ENCODE peak calls at places on chromosomes 7 and 10, in seven cellular contexts. A is IMR-90, N is AG08395, P is HTR-8/SVneo, V is AG04450, F is astrocyte of the spinal cord, Y is breast epithelium. L is an unnamed sample.

GRCh38 chr10:88800152-88801125 is 2.1 kb upstream of the LIPM start:
- DNase-seq in A (peak), N (peak), P (no peak), V (peak), F (peak), Y (no peak), L (no peak)

GRCh38 chr7:133135451-133135850 is 53.6 kb upstream of the CHCHD3 start:
- DNase-seq in A (peak), N (no peak), P (no peak), V (no peak), F (no peak), Y (no peak), L (no peak)

GRCh38 chr10:104307576-104308438 is 30.5 kb downstream of the ITPRIP start:
- DNase-seq in A (no peak), N (no peak), P (no peak), V (no peak), F (no peak), Y (no peak), L (no peak)

GRCh38 chr7:48035967-48036478 is 680 bp downstream of the C7orf57 start:
- DNase-seq in A (peak), N (no peak), P (no peak), V (no peak), F (peak), Y (no peak), L (no peak)

GRCh38 chr10:132208489-132209050 is 21.8 kb downstream of the DPYSL4 start:
- DNase-seq in A (no peak), N (no peak), P (no peak), V (no peak), F (no peak), Y (no peak), L (no peak)

GRCh38 chr7:42414961-42415505 is 178.0 kb upstream of the GLI3 start:
- DNase-seq in A (no peak), N (no peak), P (no peak), V (no peak), F (peak), Y (no peak), L (no peak)

GRCh38 chr7:101542527-101543241 is 86.4 kb downstream of the MYL10 start:
- DNase-seq in A (peak), N (no peak), P (no peak), V (no peak), F (peak), Y (peak), L (peak)

GRCh38 chr10:123521556-123521955 is 144.6 kb upstream of the GPR26 start:
- DNase-seq in A (no peak), N (no peak), P (no peak), V (no peak), F (no peak), Y (peak), L (no peak)

GRCh38 chr10:73439055-73439454 is 5.7 kb upstream of the MSS51 start:
- DNase-seq in A (peak), N (peak), P (no peak), V (peak), F (no peak), Y (no peak), L (no peak)

GRCh38 chr7:135262623-135263320 is 29.1 kb downstream of the STRA8 start:
- DNase-seq in A (no peak), N (no peak), P (no peak), V (no peak), F (no peak), Y (no peak), L (no peak)

GRCh38 chr10:65355141-65355680 is 1570.6 kb upstream of the LRRTM3 start:
- DNase-seq in A (no peak), N (no peak), P (no peak), V (no peak), F (no peak), Y (no peak), L (no peak)

GRCh38 chr10:93333278-93333978 is 148.7 kb downstream of the MYOF start:
- DNase-seq in A (no peak), N (no peak), P (no peak), V (no peak), F (no peak), Y (no peak), L (no peak)

GRCh38 chr7:155129789-155130188 is 59.7 kb downstream of the HTR5A start:
- DNase-seq in A (no peak), N (no peak), P (no peak), V (no peak), F (no peak), Y (no peak), L (no peak)

GRCh38 chr7:99108615-99109014 is 35.3 kb downstream of the SMURF1 start:
- DNase-seq in A (peak), N (peak), P (no peak), V (no peak), F (no peak), Y (no peak), L (no peak)

GRCh38 chr10:131841131-131841661 is 59.6 kb upstream of the PPP2R2D start:
- DNase-seq in A (no peak), N (no peak), P (no peak), V (no peak), F (no peak), Y (no peak), L (no peak)

GRCh38 chr7:178444-178843 is 13.9 kb upstream of the FAM20C start:
- DNase-seq in A (no peak), N (no peak), P (no peak), V (no peak), F (no peak), Y (no peak), L (no peak)

GRCh38 chr7:55539380-55539779 is 32.9 kb downstream of the VOPP1 start:
- DNase-seq in A (peak), N (no peak), P (no peak), V (no peak), F (peak), Y (no peak), L (no peak)

GRCh38 chr7:145156834-145157233 is 321.0 kb upstream of the TPK1 start:
- DNase-seq in A (no peak), N (no peak), P (no peak), V (no peak), F (no peak), Y (no peak), L (no peak)

GRCh38 chr7:157397751-157398691 is 61.2 kb downstream of the DNAJB6 start:
- DNase-seq in A (peak), N (peak), P (no peak), V (peak), F (peak), Y (no peak), L (no peak)

GRCh38 chr10:85927952-85928677 is 438.5 kb downstream of the GRID1 start:
- DNase-seq in A (no peak), N (no peak), P (no peak), V (no peak), F (no peak), Y (no peak), L (peak)

GRCh38 chr7:130297628-130298027 is 4.7 kb downstream of the CPA4 start:
- DNase-seq in A (no peak), N (no peak), P (no peak), V (no peak), F (no peak), Y (no peak), L (no peak)

GRCh38 chr7:143975617-143976016 is 21.0 kb downstream of the OR2F1 start:
- DNase-seq in A (peak), N (no peak), P (no peak), V (no peak), F (no peak), Y (no peak), L (no peak)

GRCh38 chr7:96173777-96174176 is 148.1 kb downstream of the SLC25A13 start:
- DNase-seq in A (no peak), N (no peak), P (no peak), V (no peak), F (no peak), Y (no peak), L (peak)

GRCh38 chr10:36538945-36539586 is 586.3 kb upstream of the ANKRD30A start:
- DNase-seq in A (peak), N (no peak), P (peak), V (no peak), F (peak), Y (no peak), L (no peak)